ENCODE peak calls at places on chromosomes 7 and 10, in eight cellular contexts. U, T, O, W, R, N, Z and A are unnamed samples.
A peak's percentile ranks its signal among the peaks of the same experiment; 100 is the strongest.

GRCh38 chr7:139762886-139763285 is 14.9 kb downstream of the HIPK2 start:
- DNase-seq in U (no peak), T (no peak), O (peak; percentile 70), W (peak; percentile 89), R (no peak), N (no peak), Z (peak; percentile 61), A (no peak)

GRCh38 chr10:35639021-35639521 is 3.0 kb downstream of the FZD8 start:
- DNase-seq in U (no peak), T (no peak), O (no peak), W (no peak), R (no peak), N (no peak), Z (no peak), A (no peak)

GRCh38 chr10:94420516-94420915 is 18.2 kb downstream of the TBC1D12 start:
- DNase-seq in U (no peak), T (no peak), O (no peak), W (no peak), R (no peak), N (no peak), Z (no peak), A (no peak)

GRCh38 chr7:150830957-150831356 is 21.4 kb upstream of the AOC1 start:
- DNase-seq in U (no peak), T (no peak), O (no peak), W (no peak), R (no peak), N (no peak), Z (no peak), A (no peak)

GRCh38 chr10:87870154-87870553 is 6.7 kb downstream of the PTEN start:
- DNase-seq in U (no peak), T (no peak), O (no peak), W (no peak), R (no peak), N (no peak), Z (no peak), A (no peak)

GRCh38 chr10:78756604-78757442 is 311.9 kb upstream of the ZMIZ1 start:
- DNase-seq in U (no peak), T (peak; percentile 81), O (peak; percentile 97), W (peak; percentile 97), R (no peak), N (peak; percentile 98), Z (peak; percentile 96), A (peak; percentile 52)

GRCh38 chr10:96495544-96495943 is 18.2 kb downstream of the TLL2 start:
- DNase-seq in U (no peak), T (no peak), O (no peak), W (no peak), R (no peak), N (no peak), Z (no peak), A (no peak)

GRCh38 chr10:34808789-34809745 is 6.0 kb downstream of the PARD3 start:
- DNase-seq in U (no peak), T (peak; percentile 66), O (no peak), W (peak; percentile 30), R (no peak), N (no peak), Z (no peak), A (no peak)

GRCh38 chr7:768881-769504 is 41.9 kb upstream of the PRKAR1B start:
- DNase-seq in U (no peak), T (no peak), O (peak; percentile 80), W (peak; percentile 32), R (no peak), N (no peak), Z (no peak), A (no peak)

GRCh38 chr10:17652585-17652984 is 8.6 kb downstream of the STAM start:
- DNase-seq in U (no peak), T (no peak), O (peak; percentile 34), W (no peak), R (no peak), N (no peak), Z (no peak), A (no peak)

GRCh38 chr7:128728608-128729007 is 10.6 kb upstream of the CALU start:
- DNase-seq in U (no peak), T (no peak), O (peak; percentile 49), W (no peak), R (no peak), N (no peak), Z (peak; percentile 56), A (no peak)

GRCh38 chr10:30751678-30752331 is 122.3 kb upstream of the LYZL2 start:
- DNase-seq in U (peak; percentile 61), T (peak; percentile 80), O (peak; percentile 85), W (peak; percentile 74), R (peak; percentile 47), N (peak; percentile 56), Z (peak; percentile 73), A (peak; percentile 86)

GRCh38 chr7:27164381-27165088 is 802 bp downstream of the HOXA9 start:
- DNase-seq in U (peak; percentile 27), T (peak; percentile 54), O (peak; percentile 33), W (no peak), R (no peak), N (peak; percentile 61), Z (no peak), A (peak; percentile 60)

GRCh38 chr10:30155401-30155800 is 96.0 kb upstream of the JCAD start:
- DNase-seq in U (no peak), T (no peak), O (no peak), W (no peak), R (no peak), N (no peak), Z (no peak), A (no peak)

DNA sequence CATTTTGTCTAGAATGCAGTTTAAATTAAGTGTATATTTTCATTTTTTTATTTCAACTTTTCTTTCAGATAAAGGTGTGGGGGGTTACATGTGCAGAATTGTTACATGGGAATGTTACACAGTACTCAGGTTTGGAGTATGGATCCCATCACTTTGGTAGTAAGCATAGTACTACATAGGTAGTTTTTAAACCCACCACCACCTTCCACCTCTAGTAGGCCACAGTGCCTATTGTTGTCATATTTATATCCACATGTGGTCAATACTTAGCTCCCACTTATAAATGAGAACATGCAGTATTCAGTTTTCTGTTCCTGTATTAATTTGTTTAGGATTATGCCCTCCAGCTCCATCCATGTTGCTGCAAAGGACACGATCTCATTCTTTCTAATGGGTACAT is 200.6 kb downstream of the CCDC7 start:
- DNase-seq in U (no peak), T (no peak), O (no peak), W (no peak), R (no peak), N (no peak), Z (no peak), A (no peak)
- TF ChIP-seq CTCF in U (no peak), T (no peak), O (no peak), W (no peak), R (no peak), N (no peak), Z (no peak), A (no peak)

GRCh38 chr7:55641811-55642210 is 69.5 kb upstream of the VOPP1 start:
- DNase-seq in U (no peak), T (no peak), O (no peak), W (no peak), R (no peak), N (no peak), Z (no peak), A (no peak)

GRCh38 chr7:55642266-55642665 is 70.0 kb upstream of the VOPP1 start:
- DNase-seq in U (no peak), T (no peak), O (no peak), W (no peak), R (no peak), N (no peak), Z (no peak), A (no peak)

GRCh38 chr7:55639640-55640039 is 67.3 kb upstream of the VOPP1 start:
- DNase-seq in U (no peak), T (no peak), O (no peak), W (no peak), R (no peak), N (no peak), Z (no peak), A (no peak)

GRCh38 chr7:55641273-55641691 is 69.0 kb upstream of the VOPP1 start:
- DNase-seq in U (peak; percentile 66), T (no peak), O (peak; percentile 88), W (peak; percentile 91), R (peak; percentile 12), N (peak; percentile 84), Z (peak; percentile 49), A (peak; percentile 34)
- TF ChIP-seq CTCF in U (peak; percentile 90), T (peak; percentile 71), O (peak; percentile 87), W (peak; percentile 67), R (peak; percentile 83), N (peak; percentile 64), Z (peak; percentile 61), A (peak; percentile 51)

GRCh38 chr10:117087521-117087920 is 50.5 kb downstream of the VAX1 start:
- DNase-seq in U (no peak), T (no peak), O (no peak), W (no peak), R (no peak), N (no peak), Z (no peak), A (no peak)
- TF ChIP-seq CTCF in U (no peak), T (no peak), O (no peak), W (no peak), R (no peak), N (no peak), Z (no peak), A (no peak)

GRCh38 chr10:122114156-122114747 is 125.3 kb downstream of the TACC2 start:
- DNase-seq in U (no peak), T (no peak), O (no peak), W (peak; percentile 14), R (no peak), N (no peak), Z (no peak), A (no peak)

GRCh38 chr10:122115874-122116273 is 126.9 kb downstream of the TACC2 start:
- DNase-seq in U (no peak), T (no peak), O (no peak), W (no peak), R (no peak), N (peak; percentile 43), Z (no peak), A (no peak)

GRCh38 chr10:122112625-122113160 is 123.7 kb downstream of the TACC2 start:
- DNase-seq in U (no peak), T (peak; percentile 91), O (peak; percentile 95), W (peak; percentile 97), R (no peak), N (peak; percentile 95), Z (peak; percentile 98), A (peak; percentile 79)

GRCh38 chr10:122112021-122112616 is 123.2 kb downstream of the TACC2 start:
- DNase-seq in U (no peak), T (no peak), O (peak; percentile 62), W (peak; percentile 32), R (no peak), N (peak; percentile 30), Z (peak; percentile 55), A (no peak)

DNA sequence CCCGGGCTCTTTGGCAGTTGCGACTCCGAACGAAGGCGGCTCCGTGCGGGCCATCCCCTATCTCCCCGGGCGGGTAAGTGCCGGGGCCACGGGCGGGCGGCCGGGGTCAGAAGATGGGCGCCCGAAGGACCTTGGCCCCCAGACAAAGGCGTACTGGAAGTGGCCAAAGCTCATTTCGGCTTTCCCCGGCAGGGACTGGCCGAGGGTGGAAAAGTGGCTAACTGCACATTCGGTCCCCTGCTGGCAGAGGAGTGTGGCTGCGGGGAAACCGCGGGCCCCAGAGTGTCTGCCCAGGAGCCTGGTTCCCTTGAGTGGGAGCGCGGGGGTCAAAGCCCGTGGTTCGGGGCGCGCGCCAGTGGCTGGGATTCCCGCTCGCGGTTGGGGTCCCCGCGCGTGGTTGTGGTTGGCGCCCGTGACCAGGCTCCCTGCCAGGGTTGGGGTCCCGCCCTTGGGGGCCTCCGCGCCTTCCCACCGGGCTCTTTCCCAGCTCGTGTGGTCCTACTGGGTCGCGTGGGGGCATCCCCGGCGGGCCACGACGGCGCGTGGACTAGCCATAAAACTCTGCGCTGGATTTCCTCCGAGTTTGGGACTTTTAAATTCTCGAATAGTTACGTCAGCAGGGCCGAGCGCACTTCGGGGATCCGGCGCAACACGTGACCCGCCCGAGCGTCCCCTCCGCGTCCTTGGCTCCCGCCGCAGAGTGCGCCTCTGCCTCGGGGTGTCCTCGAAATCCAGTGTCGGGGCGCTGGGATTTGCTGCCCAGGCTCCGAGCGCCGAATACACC is 124.4 kb downstream of the TACC2 start:
- DNase-seq in U (no peak), T (peak; percentile 85), O (peak; percentile 68), W (peak; percentile 77), R (no peak), N (peak; percentile 76), Z (peak; percentile 71), A (peak; percentile 76)
- TF ChIP-seq CTCF in U (no peak), T (peak; percentile 45), O (peak; percentile 54), W (peak; percentile 70), R (no peak), N (peak; percentile 54), Z (peak; percentile 64), A (peak; percentile 39)